ENCODE peak calls at places on chromosomes 11 and 22, in five cellular contexts. Z is IMR-90, F is H9, T is mesenchymal stem cell, W is H1. U is an unnamed sample.

GRCh38 chr11:129856036-129856435 is 39.3 kb downstream of the NFRKB start:
- DNase-seq in Z (no peak), F (no peak), T (no peak), W (no peak), U (no peak)

GRCh38 chr11:19508166-19508565 is 204.5 kb upstream of the NAV2 start:
- DNase-seq in Z (peak; percentile 3), T (peak; percentile 63), F (no peak), W (no peak), U (no peak)

GRCh38 chr22:48979482-48979881 is 848.2 kb downstream of the BRD1 start:
- DNase-seq in Z (no peak), F (peak; percentile 60), W (no peak), T (no peak), U (no peak)

GRCh38 chr11:60916669-60917206 is 2.8 kb downstream of the TMEM109 start:
- DNase-seq in T (no peak), Z (no peak), F (no peak), W (no peak), U (no peak)

GRCh38 chr11:134024420-134025085 is 44.3 kb upstream of the JAM3 start:
- DNase-seq in F (no peak), W (no peak), Z (peak; percentile 36), T (no peak), U (no peak)

GRCh38 chr11:44778200-44779100 is 51.7 kb downstream of the TSPAN18 start:
- DNase-seq in W (no peak), F (peak; percentile 22), Z (no peak), T (no peak), U (no peak)

GRCh38 chr11:106520146-106520912 is 442.9 kb downstream of the AASDHPPT start:
- DNase-seq in W (no peak), F (no peak), Z (no peak), T (no peak), U (no peak)

GRCh38 chr11:57501951-57502350 is 13.6 kb downstream of the SLC43A1 start:
- DNase-seq in Z (peak; percentile 22), W (no peak), T (no peak), F (no peak), U (no peak)

GRCh38 chr11:18171377-18172000 is 1.1 kb upstream of the MRGPRX4 start:
- DNase-seq in W (no peak), T (peak; percentile 14), F (peak; percentile 56), Z (no peak), U (peak; percentile 6)

GRCh38 chr11:58059011-58059358 is 28.2 kb downstream of the OR6Q1 start:
- DNase-seq in T (peak; percentile 50), W (no peak), Z (peak; percentile 92), F (no peak), U (peak; percentile 43)

GRCh38 chr11:29578806-29579205 is 438.0 kb downstream of the KCNA4 start:
- DNase-seq in Z (no peak), T (no peak), W (no peak), F (no peak), U (no peak)

GRCh38 chr11:77879218-77879617 is 58.3 kb downstream of the AAMDC start:
- DNase-seq in W (no peak), T (peak; percentile 30), Z (peak; percentile 50), F (no peak), U (no peak)

GRCh38 chr11:133698654-133699053 is 146.7 kb downstream of the SPATA19 start:
- DNase-seq in F (no peak), Z (no peak), W (no peak), T (no peak), U (no peak)

GRCh38 chr22:27435839-27436581 is 365.5 kb downstream of the MN1 start:
- DNase-seq in F (no peak), Z (peak; percentile 65), T (peak; percentile 27), W (no peak), U (peak; percentile 45)

GRCh38 chr11:120784566-120785251 is 239.2 kb upstream of the TBCEL start:
- DNase-seq in T (no peak), Z (no peak), F (no peak), W (no peak), U (no peak)

GRCh38 chr11:2074266-2074825 is 64.8 kb downstream of the IGF2 start:
- DNase-seq in F (peak; percentile 61), T (no peak), W (no peak), Z (no peak), U (no peak)

GRCh38 chr11:125923012-125923579 is 18.8 kb downstream of the DDX25 start:
- DNase-seq in T (peak; percentile 71), Z (peak; percentile 68), W (peak; percentile 34), F (peak; percentile 67), U (peak; percentile 79)

GRCh38 chr11:92787638-92788037 is 181.8 kb upstream of the MTNR1B start:
- DNase-seq in F (no peak), W (no peak), Z (no peak), T (no peak), U (no peak)

GRCh38 chr11:118908931-118909618 is 16.7 kb downstream of the BCL9L start:
- DNase-seq in Z (peak; percentile 92), W (no peak), T (peak; percentile 96), F (peak; percentile 79), U (no peak)

GRCh38 chr22:25736378-25737011 is 5.5 kb upstream of the MYO18B start:
- DNase-seq in W (no peak), F (no peak), Z (no peak), T (no peak), U (no peak)

GRCh38 chr11:60130496-60130895 is 42.0 kb downstream of the MS4A2 start:
- DNase-seq in F (peak; percentile 43), Z (no peak), W (peak; percentile 15), T (peak; percentile 38), U (peak; percentile 39)

GRCh38 chr11:68362801-68363379 is 50.5 kb downstream of the LRP5 start:
- DNase-seq in Z (no peak), T (no peak), F (no peak), W (no peak), U (no peak)

GRCh38 chr11:34427171-34427805 is 11.4 kb upstream of the CAT start:
- DNase-seq in W (no peak), F (no peak), T (peak; percentile 13), Z (peak; percentile 72), U (no peak)

GRCh38 chr11:19453893-19454292 is 213.1 kb upstream of the E2F8 start:
- DNase-seq in F (no peak), W (no peak), Z (peak; percentile 5), T (no peak), U (no peak)

GRCh38 chr22:47354668-47355387 is 592.4 kb downstream of the TBC1D22A start:
- DNase-seq in Z (no peak), W (no peak), F (no peak), T (no peak), U (no peak)

GRCh38 chr11:47714554-47715081 is 551 bp downstream of the AGBL2 start:
- DNase-seq in Z (no peak), F (no peak), T (peak; percentile 35), W (no peak), U (peak; percentile 3)

GRCh38 chr11:108025387-108026080 is 16.8 kb downstream of the CUL5 start:
- DNase-seq in T (peak; percentile 76), Z (peak; percentile 52), F (no peak), W (no peak), U (no peak)

GRCh38 chr22:39545310-39546063 is 12.9 kb upstream of the RPS19BP1 start:
- DNase-seq in Z (no peak), W (no peak), T (peak; percentile 54), F (peak; percentile 83), U (peak; percentile 73)

GRCh38 chr11:118503216-118503615 is 24.1 kb upstream of the TTC36 start:
- DNase-seq in F (no peak), Z (no peak), W (no peak), T (no peak), U (no peak)

GRCh38 chr11:75946531-75947530 is 131.8 kb downstream of the UVRAG start:
- DNase-seq in F (peak; percentile 31), W (no peak), T (peak; percentile 22), Z (peak; percentile 60), U (no peak)

GRCh38 chr11:88250566-88251080 is 75.4 kb upstream of the RAB38 start:
- DNase-seq in F (no peak), W (no peak), Z (no peak), T (no peak), U (no peak)

GRCh38 chr22:46149493-46149997 is 781 bp upstream of the PPARA start:
- DNase-seq in W (no peak), Z (no peak), T (peak; percentile 37), F (peak; percentile 71), U (peak; percentile 48)
- H4K8ac ChIP-seq in W (peak overlapping the region; percentile 87), Z (no peak overlapping the region), T (peak overlapping the region; percentile 29), F (no peak overlapping the region), U (no peak overlapping the region)

GRCh38 chr11:15534266-15534665 is 419.5 kb downstream of the INSC start:
- DNase-seq in W (no peak), T (no peak), F (no peak), Z (no peak), U (no peak)

GRCh38 chr11:15532432-15532831 is 417.7 kb downstream of the INSC start:
- DNase-seq in W (no peak), T (no peak), F (no peak), Z (no peak), U (no peak)

GRCh38 chr11:15539645-15540044 is 424.9 kb downstream of the INSC start:
- DNase-seq in Z (no peak), F (no peak), W (no peak), T (no peak), U (no peak)

GRCh38 chr11:15535414-15535813 is 420.7 kb downstream of the INSC start:
- DNase-seq in T (no peak), Z (no peak), F (no peak), W (no peak), U (no peak)

DNA sequence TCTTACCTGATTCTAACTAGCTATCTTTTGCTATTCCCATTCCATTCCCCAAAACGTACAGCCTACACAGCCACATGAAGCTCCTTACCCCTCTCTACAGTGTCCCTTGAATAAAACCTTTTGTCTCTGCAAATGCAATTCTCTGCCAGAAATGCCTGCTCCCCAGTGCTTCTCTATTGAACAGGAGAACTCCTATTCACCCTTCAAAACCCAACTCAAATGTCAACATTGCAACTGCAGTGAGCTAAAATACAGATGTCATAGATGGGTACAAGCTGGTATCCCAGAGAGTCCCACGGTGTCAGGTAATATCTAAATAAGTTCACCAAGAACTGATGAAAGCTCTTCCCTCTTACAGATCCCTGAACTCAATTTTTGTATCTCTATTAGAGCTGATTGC is 421.7 kb downstream of the INSC start:
- DNase-seq in Z (no peak), F (no peak), T (no peak), W (no peak), U (no peak)
- H3K14ac ChIP-seq in Z (no peak overlapping the region), F (no peak overlapping the region), T (no peak overlapping the region), W (no peak overlapping the region), U (no peak overlapping the region)

GRCh38 chr11:86518211-86518610 is 143.5 kb downstream of the CCDC81 start:
- DNase-seq in W (no peak), F (no peak), T (no peak), Z (no peak), U (no peak)
- H2BK15ac ChIP-seq in W (no peak overlapping the region), F (no peak overlapping the region), T (no peak overlapping the region), Z (peak overlapping the region; percentile 63), U (no peak overlapping the region)

DNA sequence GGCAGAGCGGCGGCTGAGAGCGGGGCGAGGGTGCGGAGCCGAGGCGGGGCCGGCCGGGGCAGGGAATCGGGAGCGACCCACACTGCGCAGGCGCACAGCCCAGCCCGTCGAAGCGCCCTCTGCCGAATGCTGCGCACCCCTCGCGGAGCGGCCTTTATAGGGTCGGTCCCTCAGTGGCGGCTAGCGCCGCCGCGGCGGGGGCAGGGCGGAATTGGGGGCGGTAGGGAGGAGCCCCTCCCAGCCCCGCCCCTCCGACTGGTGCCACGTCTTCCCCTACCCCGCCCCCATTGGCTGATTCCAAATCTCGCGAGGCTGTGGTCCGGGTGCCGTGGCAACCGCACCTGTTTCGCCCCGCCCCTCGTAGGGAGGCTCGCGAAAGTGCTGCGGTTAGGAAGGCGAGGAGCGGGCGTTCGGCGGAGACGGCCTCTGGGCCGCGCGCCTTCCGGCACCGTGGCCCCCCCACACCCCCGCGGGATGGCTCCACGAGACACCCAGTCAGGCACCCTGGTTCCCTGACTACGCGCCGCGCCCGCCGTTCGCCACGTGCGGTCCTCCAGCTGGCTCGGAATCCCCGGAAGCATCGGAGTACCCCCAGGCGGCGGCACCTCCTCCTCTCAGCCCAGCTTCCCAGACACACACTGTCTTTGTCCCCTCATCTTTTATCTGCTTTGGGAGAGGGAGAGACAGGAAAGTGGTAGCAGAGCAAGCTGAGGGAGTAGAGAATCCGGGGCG is at the start of gene EHD1:
- DNase-seq in T (peak; percentile 97), Z (peak; percentile 96), W (peak; percentile 94), F (peak; percentile 98), U (peak; percentile 99)
- H4K8ac ChIP-seq in T (peak within 1 kb of the TSS; percentile 45), Z (peak within 1 kb of the TSS; percentile 49), W (peak within 1 kb of the TSS; percentile 90), F (no peak within 1 kb of the TSS), U (no peak within 1 kb of the TSS)